ENCODE peak calls at places on chromosomes 16 and 17, in five cellular contexts. F is keratinocyte; I is HL-60; G is effector memory CD4-positive, alpha-beta T cell; T is brain microvascular endothelial cell. J is an unnamed sample. For H3K27me3, the result is how much of the 10 kb centered on the place peaks cover.

GRCh38 chr17:6381526-6382135 is 53.3 kb downstream of the AIPL1 start:
- DNase-seq in F (no peak), I (no peak), G (no peak), T (no peak), J (peak)

GRCh38 chr16:66382966-66383299 is 16.4 kb downstream of the CDH5 start:
- DNase-seq in F (no peak), I (no peak), G (no peak), T (peak), J (no peak)

GRCh38 chr17:48717367-48718161 is 4.8 kb downstream of the PRAC1 start:
- DNase-seq in F (no peak), I (no peak), G (no peak), T (no peak), J (no peak)

GRCh38 chr17:72560303-72561247 is 439.8 kb downstream of the SOX9 start:
- DNase-seq in F (no peak), I (peak), G (peak), T (peak), J (peak)

GRCh38 chr16:77332792-77333191 is 102.0 kb downstream of the ADAMTS18 start:
- DNase-seq in F (no peak), I (no peak), G (no peak), T (peak), J (no peak)

GRCh38 chr16:88911148-88911945 is 44.9 kb upstream of the PABPN1L start:
- DNase-seq in F (no peak), I (no peak), G (no peak), T (no peak), J (no peak)

GRCh38 chr16:64830653-64831052 is 291.2 kb downstream of the CDH11 start:
- DNase-seq in F (no peak), I (no peak), G (no peak), T (peak), J (no peak)

GRCh38 chr17:53627511-53627910 is 195.2 kb upstream of the KIF2B start:
- DNase-seq in F (no peak), I (no peak), G (no peak), T (no peak), J (no peak)

GRCh38 chr16:83847371-83848225 is 39.8 kb downstream of the HSBP1 start:
- DNase-seq in F (no peak), I (peak), G (no peak), T (no peak), J (no peak)

GRCh38 chr17:78644971-78645370 is 67.8 kb upstream of the DNAH17 start:
- DNase-seq in F (no peak), I (no peak), G (no peak), T (no peak), J (no peak)

GRCh38 chr16:3094289-3095027 is 4.6 kb downstream of the ZSCAN10 start:
- DNase-seq in F (no peak), I (no peak), G (peak), T (peak), J (peak)

GRCh38 chr17:3903881-3904286 is 11.0 kb upstream of the CAMKK1 start:
- DNase-seq in F (no peak), I (no peak), G (no peak), T (no peak), J (no peak)

GRCh38 chr17:74768069-74768762 is 7.9 kb downstream of the NAT9 start:
- DNase-seq in F (no peak), I (no peak), G (no peak), T (no peak), J (peak)

GRCh38 chr16:66373667-66374066 is 7.2 kb downstream of the CDH5 start:
- DNase-seq in F (no peak), I (no peak), G (no peak), T (no peak), J (no peak)

GRCh38 chr17:40612510-40613244 is 34.9 kb downstream of the SMARCE1 start:
- DNase-seq in F (no peak), I (no peak), G (peak), T (no peak), J (no peak)

GRCh38 chr16:28067604-28068382 is 4.3 kb upstream of the GSG1L start:
- DNase-seq in F (no peak), I (no peak), G (no peak), T (peak), J (peak)

GRCh38 chr16:70331588-70332358 is 14.9 kb upstream of the DDX19A start:
- DNase-seq in F (no peak), I (no peak), G (no peak), T (peak), J (no peak)

GRCh38 chr16:23694707-23695373 is 16.2 kb downstream of the PLK1 start:
- DNase-seq in F (no peak), I (no peak), G (no peak), T (peak), J (peak)

DNA sequence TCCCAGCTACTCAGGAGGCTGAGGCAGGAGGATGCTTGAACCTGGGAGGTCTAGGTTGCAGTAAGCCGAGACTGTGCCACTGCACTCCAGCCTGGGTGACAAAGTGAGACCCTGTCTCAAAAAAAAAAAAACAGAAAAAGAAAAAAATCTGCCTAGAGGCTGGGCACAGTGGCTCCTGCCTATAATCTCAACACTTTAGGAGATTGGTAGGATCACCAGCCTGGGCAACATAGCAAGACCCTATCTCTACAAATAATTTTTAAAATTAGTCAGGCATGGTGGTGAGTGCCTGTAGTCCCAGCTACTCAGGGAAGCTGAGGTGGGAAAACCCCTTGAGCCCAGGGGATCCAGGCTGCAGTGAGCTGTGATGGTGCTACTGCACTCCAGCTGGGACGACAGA is 17.7 kb downstream of the CUEDC1 start:
- DNase-seq in F (no peak), I (no peak), G (no peak), T (no peak), J (no peak)
- H3K27ac ChIP-seq in F (no peak), I (no peak), G (no peak), T (no peak), J (no peak)

GRCh38 chr17:61449707-61450640 is 2.2 kb upstream of the TBX4 start:
- DNase-seq in F (no peak), I (no peak), G (no peak), T (no peak), J (no peak)

GRCh38 chr17:61450641-61451537 is 1.3 kb upstream of the TBX4 start:
- DNase-seq in F (no peak), I (no peak), G (no peak), T (no peak), J (peak)

GRCh38 chr17:61444831-61445230 is 7.4 kb upstream of the TBX4 start:
- DNase-seq in F (no peak), I (no peak), G (no peak), T (no peak), J (peak)

GRCh38 chr17:61447358-61447757 is 4.9 kb upstream of the TBX4 start:
- DNase-seq in F (no peak), I (no peak), G (no peak), T (no peak), J (no peak)

DNA sequence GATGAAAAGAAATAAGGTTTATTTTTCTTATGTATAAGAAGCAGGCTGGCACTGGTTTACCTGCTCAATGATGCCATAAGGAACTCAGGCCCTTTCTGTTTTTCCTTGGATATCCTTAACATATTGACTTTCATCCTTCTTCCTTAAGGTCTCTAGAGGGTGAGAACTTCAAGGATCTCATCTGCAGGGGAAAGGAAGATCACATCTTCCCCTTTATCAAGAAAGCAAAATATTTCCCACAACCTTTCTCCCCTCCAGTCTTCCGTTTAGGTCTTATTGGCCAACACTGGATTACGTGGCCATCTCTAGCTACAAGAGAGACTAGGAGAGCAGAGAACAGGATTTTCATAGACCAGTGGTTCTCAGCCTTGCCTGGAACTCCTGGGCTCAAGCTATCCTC is 4.2 kb upstream of the TBX4 start:
- DNase-seq in F (no peak), I (no peak), G (no peak), T (no peak), J (no peak)
- H3K27me3 ChIP-seq in F (under half), I (under half), G (under half), T (under half), J (under half)

DNA sequence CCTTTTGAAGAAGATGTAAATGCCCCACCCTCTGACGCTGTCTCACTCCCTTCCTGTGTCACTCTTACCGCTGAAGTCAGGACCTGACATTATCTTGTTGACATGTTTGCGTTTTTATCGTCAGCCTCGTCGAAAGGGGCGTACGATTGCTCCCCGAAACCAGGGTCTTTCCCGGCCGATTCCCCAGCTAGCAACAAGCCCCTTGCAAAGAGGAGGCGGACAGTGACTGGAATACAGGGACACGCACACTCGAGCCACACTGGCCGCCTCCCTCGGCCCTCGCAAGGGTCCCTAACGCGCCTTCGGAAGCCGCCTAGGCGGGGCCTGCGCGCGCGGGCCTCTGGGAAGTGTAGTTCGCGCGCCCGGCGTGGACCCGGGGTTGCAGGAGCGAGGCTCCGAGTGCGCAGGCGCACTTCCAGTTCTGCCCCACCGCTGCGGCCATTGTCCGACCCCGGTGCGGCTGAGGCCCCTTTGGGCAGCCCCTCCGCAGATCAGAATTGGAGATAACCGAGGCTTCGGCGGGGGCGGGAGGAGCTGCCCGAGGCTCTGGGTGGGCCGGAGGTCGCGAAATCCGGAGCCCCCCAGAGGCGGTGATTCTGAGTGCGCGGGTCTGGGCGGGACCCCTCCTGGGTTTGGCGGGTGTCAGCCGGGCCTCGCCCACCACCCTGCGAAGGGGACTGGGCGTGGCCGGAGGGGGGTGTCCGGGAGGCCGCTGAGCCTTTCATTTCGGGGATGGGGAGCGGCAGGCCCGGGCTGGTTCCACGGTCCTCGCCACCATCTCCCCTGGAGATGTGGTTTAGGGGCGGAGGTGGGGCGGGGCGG is at the start of gene ZFP90:
- DNase-seq in F (no peak), I (peak), G (peak), T (peak), J (peak)
- H3K27ac ChIP-seq in F (peak), I (peak), G (peak), T (peak), J (peak)

GRCh38 chr16:87608400-87608985 is 6.2 kb downstream of the JPH3 start:
- DNase-seq in F (peak), I (no peak), G (no peak), T (peak), J (peak)

GRCh38 chr16:87607871-87608270 is 5.6 kb downstream of the JPH3 start:
- DNase-seq in F (no peak), I (no peak), G (no peak), T (no peak), J (peak)

GRCh38 chr16:87610026-87610425 is 7.7 kb downstream of the JPH3 start:
- DNase-seq in F (no peak), I (no peak), G (no peak), T (no peak), J (no peak)

GRCh38 chr16:87613961-87614360 is 11.7 kb downstream of the JPH3 start:
- DNase-seq in F (no peak), I (no peak), G (no peak), T (no peak), J (peak)

GRCh38 chr16:87611456-87611855 is 9.1 kb downstream of the JPH3 start:
- DNase-seq in F (no peak), I (no peak), G (no peak), T (no peak), J (peak)
- H3K27me3 ChIP-seq in F (under half), I (under half), G (under half), T (under half), J (under half)

DNA sequence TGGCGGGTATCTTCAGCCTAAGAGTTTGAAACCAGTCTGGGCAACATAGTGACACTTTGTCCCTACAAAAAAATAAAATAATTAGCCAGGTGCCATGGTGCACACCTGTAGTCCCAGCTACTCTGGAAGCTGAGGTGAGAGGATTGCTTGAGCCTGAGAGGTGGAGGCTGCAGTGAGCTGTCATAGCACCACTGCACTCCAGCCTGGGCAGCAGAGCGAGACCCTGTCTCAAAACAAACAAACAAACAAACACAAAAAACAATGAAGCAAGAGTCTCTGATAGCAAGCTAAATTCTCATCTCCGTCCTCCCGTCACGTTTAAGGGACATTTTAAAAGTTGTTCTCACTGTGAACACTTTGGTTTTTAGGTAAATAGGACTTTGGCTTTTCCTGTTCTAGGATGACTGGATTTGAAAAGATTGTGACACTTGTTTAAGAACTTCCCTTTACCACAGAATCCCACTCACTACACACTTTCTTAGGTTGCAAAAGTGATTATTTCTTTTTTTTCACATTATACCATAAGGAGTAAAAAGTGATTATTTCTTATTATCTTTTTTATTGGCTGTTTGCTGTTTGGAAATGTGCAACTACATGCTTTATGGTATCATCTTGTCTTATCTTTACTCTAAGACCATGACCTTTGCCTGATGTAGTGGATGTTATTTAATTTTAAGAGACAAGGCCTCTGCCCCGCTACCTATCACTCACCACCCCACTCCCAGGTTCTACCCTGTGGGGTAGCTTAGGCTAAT is 4.4 kb upstream of the ERN1 start:
- DNase-seq in F (no peak), I (no peak), G (no peak), T (no peak), J (no peak)
- H3K27ac ChIP-seq in F (no peak), I (no peak), G (no peak), T (no peak), J (no peak)